ENCODE peak calls at places on chromosomes 6 and 20, in four cellular contexts. I is GM12878, C is HepG2, F is K562. W is an unnamed sample.

GRCh38 chr20:3045042-3045815 is 623 bp upstream of the MRPS26 start:
- DNase-seq in I (no peak), C (no peak), F (peak), W (peak)

GRCh38 chr20:13231031-13231752 is 10.1 kb downstream of the ISM1 start:
- DNase-seq in I (no peak), C (no peak), F (no peak), W (no peak)

GRCh38 chr6:143180205-143180604 is 119.5 kb downstream of the AIG1 start:
- DNase-seq in I (no peak), C (no peak), F (no peak), W (no peak)

GRCh38 chr6:85449388-85449817 is 480 bp upstream of the NT5E start:
- DNase-seq in I (peak), C (no peak), F (no peak), W (no peak)

GRCh38 chr6:37783831-37784584 is 35.5 kb upstream of the ZFAND3 start:
- DNase-seq in I (no peak), C (no peak), F (no peak), W (no peak)

GRCh38 chr20:62830821-62831220 is 14.0 kb downstream of the COL9A3 start:
- DNase-seq in I (no peak), C (no peak), F (peak), W (no peak)

GRCh38 chr6:145948328-145948727 is 15.8 kb downstream of the SHPRH start:
- DNase-seq in I (no peak), C (no peak), F (no peak), W (no peak)

GRCh38 chr6:8389034-8389818 is 46.1 kb downstream of the SLC35B3 start:
- DNase-seq in I (no peak), C (no peak), F (no peak), W (no peak)

GRCh38 chr6:130159876-130160415 is 62.8 kb downstream of the SAMD3 start:
- DNase-seq in I (no peak), C (no peak), F (no peak), W (no peak)

GRCh38 chr6:167700199-167700598 is 126.5 kb upstream of the AFDN start:
- DNase-seq in I (no peak), C (no peak), F (no peak), W (no peak)

GRCh38 chr20:33791959-33792597 is 19.1 kb upstream of the CHMP4B start:
- DNase-seq in I (no peak), C (peak), F (peak), W (peak)

GRCh38 chr20:41468994-41469600 is 102.5 kb upstream of the EMILIN3 start:
- DNase-seq in I (no peak), C (no peak), F (no peak), W (no peak)

GRCh38 chr6:99393698-99394531 is at the start of gene COQ3:
- DNase-seq in I (peak), C (peak), F (peak), W (peak)

GRCh38 chr20:47672886-47673670 is 112.2 kb downstream of the SULF2 start:
- DNase-seq in I (no peak), C (no peak), F (no peak), W (no peak)

GRCh38 chr6:11730645-11731044 is 48.0 kb downstream of the ADTRP start:
- DNase-seq in I (peak), C (no peak), F (no peak), W (no peak)

GRCh38 chr6:6005467-6006427 is 978 bp downstream of the NRN1 start:
- DNase-seq in I (no peak), C (no peak), F (no peak), W (no peak)

GRCh38 chr20:46073443-46073842 is 16.3 kb downstream of the NCOA5 start:
- DNase-seq in I (no peak), C (no peak), F (no peak), W (no peak)

GRCh38 chr6:93790976-93791375 is 371.6 kb upstream of the EPHA7 start:
- DNase-seq in I (no peak), C (no peak), F (no peak), W (no peak)

GRCh38 chr20:37897008-37897548 is 5.8 kb upstream of the VSTM2L start:
- DNase-seq in I (no peak), C (no peak), F (peak), W (peak)

GRCh38 chr6:7000825-7001777 is 106.7 kb upstream of the RREB1 start:
- DNase-seq in I (no peak), C (no peak), F (peak), W (no peak)

GRCh38 chr6:130796313-130796905 is 30.8 kb upstream of the SMLR1 start:
- DNase-seq in I (no peak), C (no peak), F (no peak), W (no peak)

GRCh38 chr6:111767752-111768430 is 105.4 kb downstream of the FYN start:
- DNase-seq in I (no peak), C (no peak), F (no peak), W (no peak)

GRCh38 chr20:58888521-58889333 is 36.2 kb downstream of the GNAS start:
- DNase-seq in I (no peak), C (peak), F (peak), W (peak)

GRCh38 chr20:48066256-48066655 is 281.0 kb upstream of the SULF2 start:
- DNase-seq in I (no peak), C (no peak), F (no peak), W (no peak)

GRCh38 chr6:33685411-33686224 is 25.9 kb downstream of the UQCC2 start:
- DNase-seq in I (no peak), C (no peak), F (no peak), W (no peak)

GRCh38 chr20:45725134-45725533 is 3.0 kb downstream of the SPINT4 start:
- DNase-seq in I (no peak), C (peak), F (no peak), W (no peak)

GRCh38 chr6:158819977-158820632 is 937 bp upstream of the EZR start:
- DNase-seq in I (no peak), C (no peak), F (peak), W (no peak)

GRCh38 chr6:53811082-53811481 is 16.3 kb downstream of the LRRC1 start:
- DNase-seq in I (peak), C (peak), F (no peak), W (no peak)

GRCh38 chr20:13158339-13158738 is 62.7 kb upstream of the ISM1 start:
- DNase-seq in I (no peak), C (no peak), F (no peak), W (no peak)

GRCh38 chr20:45211569-45212474 is 5.0 kb downstream of the SEMG1 start:
- DNase-seq in I (no peak), C (no peak), F (no peak), W (no peak)

GRCh38 chr6:133262804-133263203 is 21.6 kb downstream of the EYA4 start:
- DNase-seq in I (no peak), C (no peak), F (no peak), W (no peak)

DNA sequence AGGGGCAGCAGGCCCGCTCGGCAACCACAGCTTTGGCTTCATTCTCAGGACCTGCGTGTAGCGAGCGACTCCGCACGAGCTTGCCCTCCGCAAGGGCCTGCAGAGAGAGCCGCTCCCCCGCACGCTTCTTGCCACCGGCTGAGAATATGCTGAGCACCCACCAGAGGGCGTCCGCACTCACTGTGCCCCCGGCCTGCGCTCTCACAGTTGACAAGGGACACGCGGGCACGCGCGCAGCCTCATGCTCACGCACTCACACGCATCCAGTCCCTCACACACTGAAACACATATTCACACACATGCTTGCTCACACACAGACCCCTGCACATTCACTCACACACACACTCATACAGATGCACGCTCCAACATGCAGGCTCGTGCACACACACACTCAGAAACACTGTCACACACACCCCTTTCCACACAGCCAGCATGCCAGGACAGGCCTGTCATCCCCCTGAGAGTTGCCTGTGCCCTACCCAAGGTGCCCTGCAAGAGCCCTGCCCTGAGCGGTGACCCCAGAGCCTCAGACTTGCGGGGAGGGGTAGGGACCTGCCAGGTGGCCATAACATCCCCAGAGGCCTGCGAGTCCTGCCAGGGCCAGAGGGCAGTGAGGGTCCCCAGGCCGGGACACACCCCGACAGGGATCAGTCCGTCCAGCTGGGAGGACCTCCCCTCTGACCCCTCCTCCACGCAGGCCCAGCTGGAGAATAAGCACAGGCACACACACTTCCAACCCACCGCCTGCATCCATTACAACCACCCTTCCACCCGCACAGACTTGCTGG is 174.1 kb downstream of the BMP7 start:
- DNase-seq in I (peak), C (peak), F (peak), W (peak)
- TF ChIP-seq TARDBP in I (no peak), C (no peak), F (no peak), W (no peak)

GRCh38 chr20:17556842-17557674 is 12.8 kb upstream of the DSTN start:
- DNase-seq in I (no peak), C (no peak), F (peak), W (no peak)
- TF ChIP-seq FOXK2 in I (no peak), C (no peak), F (no peak), W (no peak)

GRCh38 chr6:169288591-169288990 is 34.9 kb upstream of the THBS2 start:
- DNase-seq in I (no peak), C (no peak), F (no peak), W (no peak)
- TF ChIP-seq TARDBP in I (no peak), C (no peak), F (no peak), W (no peak)

DNA sequence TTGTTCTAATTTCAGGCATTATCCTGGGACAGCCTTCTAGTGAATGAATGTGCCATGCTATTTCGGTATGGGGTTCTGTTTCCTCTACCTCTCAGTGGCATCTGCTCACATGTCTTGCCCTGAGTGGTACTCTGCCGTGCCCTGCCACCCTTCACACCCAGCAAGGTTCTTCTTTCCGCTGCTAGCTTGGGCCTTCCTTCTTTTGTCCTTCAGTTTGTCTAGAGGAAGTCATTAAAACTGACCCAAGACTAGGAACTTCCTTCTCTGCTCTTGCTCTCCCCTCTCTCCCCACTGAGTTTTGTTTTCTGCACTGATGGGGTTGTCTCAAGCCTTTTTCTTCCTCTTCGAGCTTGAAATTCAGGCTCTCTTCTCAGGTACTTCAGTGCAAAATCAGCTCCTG is 300.7 kb upstream of the PRDM1 start:
- DNase-seq in I (no peak), C (no peak), F (no peak), W (no peak)
- TF ChIP-seq FOXK2 in I (no peak), C (no peak), F (no peak), W (no peak)

GRCh38 chr6:18634912-18635311 is 247.8 kb downstream of the RNF144B start:
- DNase-seq in I (no peak), C (no peak), F (no peak), W (no peak)

DNA sequence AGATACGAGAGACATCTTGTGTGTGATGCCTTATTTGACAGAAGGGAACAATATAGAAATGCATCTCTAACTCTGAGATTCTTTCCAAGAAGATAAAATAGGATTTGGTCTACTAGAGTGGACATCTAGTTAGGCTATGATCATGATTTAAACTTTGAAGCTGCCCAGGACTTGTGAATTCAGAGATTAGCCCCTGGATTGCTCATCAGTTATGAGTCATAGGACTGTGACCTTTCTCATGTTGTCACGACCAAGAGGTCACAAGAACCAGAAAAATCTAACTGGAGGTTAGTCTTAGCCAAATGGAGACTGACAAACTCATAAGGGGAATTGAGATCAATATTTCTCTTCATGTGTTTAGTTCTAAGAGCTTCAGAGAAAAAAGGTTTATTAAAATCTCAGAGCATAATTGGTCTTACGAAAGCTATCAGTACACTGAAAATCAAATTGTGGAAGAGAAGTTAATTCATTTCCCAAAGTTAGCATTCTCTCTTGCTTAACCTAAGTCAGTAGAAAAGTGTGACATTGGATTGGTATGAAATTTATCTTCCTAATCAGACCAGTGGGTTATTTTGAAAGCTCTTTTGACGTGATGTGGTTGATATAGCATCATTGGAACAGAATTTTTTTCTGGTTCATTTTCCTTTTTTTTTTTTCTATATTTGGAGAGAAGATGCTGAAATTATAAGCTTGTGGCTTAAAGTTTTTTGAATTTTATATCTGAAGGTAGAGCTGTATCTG is 245.7 kb downstream of the RNF144B start:
- DNase-seq in I (no peak), C (peak), F (no peak), W (no peak)
- TF ChIP-seq TARDBP in I (no peak), C (no peak), F (no peak), W (no peak)

GRCh38 chr6:79280756-79281155 is 46.3 kb upstream of the HMGN3 start:
- DNase-seq in I (no peak), C (no peak), F (no peak), W (no peak)
- TF ChIP-seq FOXK2 in I (no peak), C (no peak), F (no peak), W (no peak)

DNA sequence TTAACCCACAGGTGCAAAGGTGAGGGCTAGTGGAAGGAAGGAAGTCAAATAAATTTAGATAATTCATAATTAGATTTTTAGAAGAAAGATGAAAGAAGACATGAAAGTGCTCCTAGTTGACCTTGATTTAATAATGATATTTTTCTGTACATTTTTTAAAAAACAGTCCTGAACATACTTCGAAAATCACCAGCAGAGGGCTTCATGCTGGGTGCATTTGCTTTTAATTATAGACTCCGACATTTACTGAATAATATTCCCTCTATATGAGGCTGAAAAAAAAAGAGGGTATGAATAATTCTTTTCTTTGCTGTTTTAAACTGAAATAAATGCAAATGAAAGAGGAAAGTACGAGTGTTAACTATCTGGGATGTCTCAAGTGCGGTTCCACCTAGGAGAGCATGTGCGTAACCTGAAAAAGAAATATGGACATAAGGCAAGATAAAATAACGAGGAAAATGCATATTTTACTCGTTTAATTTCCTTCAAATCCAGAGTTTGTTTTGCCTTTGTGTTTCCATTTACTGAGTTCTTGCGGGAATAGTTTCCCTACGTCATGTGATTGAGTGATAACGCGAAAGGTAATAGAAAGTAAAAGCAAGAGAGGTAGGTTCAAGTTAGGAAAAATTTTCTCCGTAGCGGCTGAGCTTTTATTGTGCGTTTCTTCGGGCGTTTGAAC is 3.1 kb upstream of the TFAP2B start:
- DNase-seq in I (no peak), C (no peak), F (peak), W (no peak)
- TF ChIP-seq TARDBP in I (no peak), C (no peak), F (no peak), W (no peak)

W was measured in HEK293T.